ENCODE peak calls at places on chromosomes 1 and 21, in eight cellular contexts. T is pancreas, N is ovary, I is mesendoderm, D is psoas muscle, V is stomach, M is mucosa of descending colon, A is esophagus squamous epithelium. W is an unnamed sample. For H3K4me1 and H3K36me3, the result is how much of the 10 kb centered on the place peaks cover.

GRCh38 chr1:172040466-172040865 is 199.2 kb downstream of the DNM3 start:
- DNase-seq in T (no peak), N (no peak), I (no peak), D (no peak), V (no peak), M (no peak), A (no peak), W (no peak)

GRCh38 chr1:167710836-167711235 is 10.9 kb upstream of the MPZL1 start:
- DNase-seq in T (no peak), N (no peak), I (no peak), D (no peak), V (no peak), M (no peak), A (no peak), W (no peak)

GRCh38 chr1:27253611-27254010 is 19.2 kb downstream of the WDTC1 start:
- DNase-seq in T (no peak), N (no peak), I (no peak), D (no peak), V (no peak), M (no peak), A (no peak), W (no peak)

GRCh38 chr1:89721351-89721750 is 88.4 kb downstream of the LRRC8C start:
- DNase-seq in T (no peak), N (no peak), I (no peak), D (no peak), V (no peak), M (no peak), A (no peak), W (no peak)

GRCh38 chr21:45421071-45421845 is 16.3 kb downstream of the COL18A1 start:
- DNase-seq in T (peak), N (peak), I (no peak), D (peak), V (peak), M (peak), A (no peak), W (peak)

GRCh38 chr1:221102206-221102605 is 223.0 kb downstream of the HLX start:
- DNase-seq in T (no peak), N (no peak), I (no peak), D (no peak), V (no peak), M (no peak), A (no peak), W (no peak)

GRCh38 chr1:119984771-119985170 is 84.7 kb downstream of the NOTCH2 start:
- DNase-seq in T (no peak), N (no peak), I (peak), D (no peak), V (no peak), M (no peak), A (no peak), W (no peak)

GRCh38 chr1:77889671-77890070 is 1.2 kb downstream of the NEXN start:
- DNase-seq in T (no peak), N (no peak), I (peak), D (no peak), V (no peak), M (no peak), A (no peak), W (no peak)

GRCh38 chr1:162343472-162343871 is 33.2 kb downstream of the SPATA46 start:
- DNase-seq in T (no peak), N (no peak), I (no peak), D (no peak), V (no peak), M (no peak), A (no peak), W (no peak)

GRCh38 chr1:160539896-160540858 is 17.1 kb upstream of the SLAMF6 start:
- DNase-seq in T (peak), N (no peak), I (peak), D (no peak), V (peak), M (no peak), A (no peak), W (no peak)

GRCh38 chr1:225852413-225853119 is 29.6 kb downstream of the TMEM63A start:
- DNase-seq in T (no peak), N (no peak), I (no peak), D (no peak), V (no peak), M (peak), A (no peak), W (no peak)

GRCh38 chr1:214581785-214582184 is 21.2 kb upstream of the CENPF start:
- DNase-seq in T (peak), N (no peak), I (peak), D (peak), V (no peak), M (no peak), A (no peak), W (no peak)

GRCh38 chr1:174999926-175000696 is at the start of gene CACYBP:
- DNase-seq in T (no peak), N (no peak), I (peak), D (no peak), V (peak), M (no peak), A (peak), W (no peak)

GRCh38 chr1:167442142-167442848 is 76.0 kb downstream of the CD247 start:
- DNase-seq in T (peak), N (peak), I (peak), D (peak), V (peak), M (peak), A (peak), W (peak)

GRCh38 chr1:198165927-198166647 is 9.3 kb downstream of the NEK7 start:
- DNase-seq in T (no peak), N (no peak), I (no peak), D (no peak), V (no peak), M (no peak), A (no peak), W (no peak)

GRCh38 chr1:235595079-235595478 is 54.5 kb downstream of the GNG4 start:
- DNase-seq in T (no peak), N (no peak), I (no peak), D (no peak), V (no peak), M (no peak), A (no peak), W (peak)

GRCh38 chr1:55203064-55203463 is 12.1 kb downstream of the USP24 start:
- DNase-seq in T (no peak), N (no peak), I (no peak), D (no peak), V (no peak), M (no peak), A (no peak), W (no peak)

GRCh38 chr1:119285482-119285881 is 83.1 kb upstream of the HAO2 start:
- DNase-seq in T (no peak), N (no peak), I (peak), D (no peak), V (no peak), M (no peak), A (no peak), W (no peak)

GRCh38 chr1:233815357-233815756 is 89.1 kb upstream of the SLC35F3 start:
- DNase-seq in T (no peak), N (no peak), I (no peak), D (no peak), V (no peak), M (no peak), A (no peak), W (no peak)

GRCh38 chr1:56797079-56797685 is 22.0 kb downstream of the FYB2 start:
- DNase-seq in T (no peak), N (no peak), I (no peak), D (peak), V (no peak), M (peak), A (no peak), W (no peak)

GRCh38 chr1:228540161-228540917 is 53.2 kb downstream of the RNF187 start:
- DNase-seq in T (no peak), N (peak), I (no peak), D (no peak), V (no peak), M (no peak), A (no peak), W (no peak)

GRCh38 chr1:21532992-21533534 is 23.8 kb downstream of the ALPL start:
- DNase-seq in T (no peak), N (no peak), I (no peak), D (no peak), V (no peak), M (no peak), A (no peak), W (no peak)

GRCh38 chr21:36209626-36210171 is 53.1 kb downstream of the DOP1B start:
- DNase-seq in T (peak), N (no peak), I (peak), D (no peak), V (peak), M (no peak), A (no peak), W (no peak)

DNA sequence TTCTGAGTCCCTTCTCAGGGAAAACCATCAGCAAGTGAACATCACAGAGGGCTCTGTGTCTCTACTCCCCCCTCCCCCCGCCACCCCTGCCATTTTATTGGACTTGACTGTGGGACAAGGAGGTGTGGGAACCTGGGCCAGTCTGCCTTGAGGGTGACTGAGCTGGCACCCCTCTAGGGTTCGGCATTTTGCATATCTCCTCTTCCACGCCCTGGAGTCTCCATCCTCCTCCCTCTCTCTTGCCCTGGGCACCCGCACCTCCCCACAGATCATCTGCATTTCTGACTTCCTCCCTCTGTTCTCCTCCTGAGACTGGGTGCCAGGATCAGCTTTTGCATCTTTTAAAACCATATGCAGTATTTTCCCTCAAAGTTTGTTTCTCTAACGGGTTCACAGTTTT is 107.1 kb upstream of the ERRFI1 start:
- DNase-seq in T (no peak), N (peak), I (peak), D (no peak), V (no peak), M (no peak), A (no peak), W (no peak)
- H3K4me1 ChIP-seq in T (under half), N (under half), I (under half), D (under half), V (under half), M (under half), A (under half), W (under half)

GRCh38 chr21:42525676-42526378 is 12.2 kb downstream of the SLC37A1 start:
- DNase-seq in T (no peak), N (no peak), I (no peak), D (no peak), V (no peak), M (no peak), A (no peak), W (no peak)
- H3K4me3 ChIP-seq in T (no peak), N (no peak), I (no peak), D (peak), V (no peak), M (no peak), A (no peak), W (no peak)

GRCh38 chr1:248815407-248816034 is 10.2 kb downstream of the SH3BP5L start:
- DNase-seq in T (no peak), N (no peak), I (no peak), D (no peak), V (no peak), M (no peak), A (no peak), W (no peak)
- H3K36me3 ChIP-seq in T (under half), N (under half), I (under half), D (half or more), V (under half), M (under half), A (half or more), W (under half)

GRCh38 chr1:98325646-98326441 is 335.7 kb upstream of the SNX7 start:
- DNase-seq in T (peak), N (peak), I (no peak), D (peak), V (peak), M (peak), A (no peak), W (peak)

GRCh38 chr1:98321191-98321590 is 340.3 kb upstream of the SNX7 start:
- DNase-seq in T (no peak), N (no peak), I (no peak), D (no peak), V (no peak), M (no peak), A (no peak), W (no peak)

GRCh38 chr1:98323906-98324358 is 337.6 kb upstream of the SNX7 start:
- DNase-seq in T (no peak), N (no peak), I (peak), D (no peak), V (peak), M (no peak), A (no peak), W (peak)

GRCh38 chr1:98323396-98323795 is 338.1 kb upstream of the SNX7 start:
- DNase-seq in T (no peak), N (no peak), I (peak), D (no peak), V (no peak), M (no peak), A (no peak), W (no peak)

GRCh38 chr1:98322966-98323365 is 338.6 kb upstream of the SNX7 start:
- DNase-seq in T (no peak), N (no peak), I (no peak), D (no peak), V (no peak), M (no peak), A (no peak), W (no peak)
- H3K4me1 ChIP-seq in T (under half), N (under half), I (under half), D (under half), V (under half), M (under half), A (under half), W (under half)

GRCh38 chr1:8374812-8375211 is 56.9 kb downstream of the SLC45A1 start:
- DNase-seq in T (peak), N (no peak), I (peak), D (no peak), V (peak), M (no peak), A (no peak), W (no peak)

GRCh38 chr1:8373547-8374270 is 55.8 kb downstream of the SLC45A1 start:
- DNase-seq in T (peak), N (peak), I (peak), D (peak), V (peak), M (no peak), A (no peak), W (peak)

GRCh38 chr1:8371372-8371991 is 53.6 kb downstream of the SLC45A1 start:
- DNase-seq in T (no peak), N (no peak), I (peak), D (peak), V (no peak), M (no peak), A (no peak), W (no peak)

GRCh38 chr1:8376358-8376840 is 58.5 kb downstream of the SLC45A1 start:
- DNase-seq in T (no peak), N (no peak), I (no peak), D (no peak), V (no peak), M (no peak), A (no peak), W (no peak)

DNA sequence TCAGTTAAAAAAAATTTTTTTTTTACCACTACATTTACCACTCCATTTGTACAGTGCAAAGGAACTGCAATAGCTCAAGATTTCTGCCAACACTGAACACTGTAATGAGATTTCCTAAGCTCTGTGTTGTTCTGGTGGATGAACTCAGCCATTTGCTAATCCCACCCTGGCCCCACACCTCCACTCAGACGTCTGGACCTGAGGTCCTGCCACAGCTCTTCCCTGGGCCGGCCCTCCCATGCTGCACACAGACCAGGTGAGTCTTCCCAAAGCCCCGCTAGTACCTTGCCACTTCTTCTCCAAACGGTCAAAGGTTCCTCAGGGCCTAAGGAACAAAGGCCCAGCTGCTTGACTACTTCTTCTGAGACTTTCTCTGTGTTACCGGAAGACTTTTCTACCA is 56.4 kb downstream of the SLC45A1 start:
- DNase-seq in T (peak), N (no peak), I (no peak), D (no peak), V (no peak), M (no peak), A (no peak), W (no peak)
- H3K4me3 ChIP-seq in T (no peak), N (no peak), I (no peak), D (peak), V (no peak), M (no peak), A (no peak), W (no peak)

GRCh38 chr21:26003428-26003827 is 167.1 kb downstream of the APP start:
- DNase-seq in T (no peak), N (no peak), I (no peak), D (no peak), V (no peak), M (no peak), A (no peak), W (no peak)

GRCh38 chr21:26007911-26008579 is 162.5 kb downstream of the APP start:
- DNase-seq in T (no peak), N (no peak), I (no peak), D (no peak), V (no peak), M (no peak), A (no peak), W (no peak)

GRCh38 chr21:26001356-26001755 is 169.2 kb downstream of the APP start:
- DNase-seq in T (no peak), N (no peak), I (no peak), D (no peak), V (no peak), M (no peak), A (no peak), W (no peak)

GRCh38 chr21:25999935-26000582 is 170.5 kb downstream of the APP start:
- DNase-seq in T (no peak), N (no peak), I (no peak), D (peak), V (no peak), M (peak), A (no peak), W (no peak)

DNA sequence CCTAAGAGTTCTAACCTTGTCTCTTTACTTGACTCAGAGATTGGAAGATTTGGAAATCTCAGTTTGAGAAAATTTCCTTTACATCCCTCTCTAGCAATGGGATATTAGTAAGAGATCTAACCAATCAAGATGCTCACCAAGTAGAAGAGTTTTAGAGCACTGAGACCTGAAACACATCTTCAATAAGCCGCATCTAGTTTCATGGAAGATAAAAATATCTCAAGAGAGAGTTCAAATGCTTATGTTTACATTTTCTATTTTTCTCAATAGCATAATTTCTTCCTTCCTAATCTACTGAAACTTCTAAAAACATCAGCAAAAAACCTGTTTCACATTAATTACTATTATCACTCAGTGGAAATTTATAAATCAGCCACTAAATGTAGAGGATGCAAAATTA is 165.1 kb downstream of the APP start:
- DNase-seq in T (no peak), N (no peak), I (no peak), D (no peak), V (no peak), M (no peak), A (no peak), W (no peak)
- H3K36me3 ChIP-seq in T (under half), N (under half), I (under half), D (under half), V (under half), M (under half), A (under half), W (under half)

W was measured in aorta.